ENCODE peak calls at places on chromosome 19, in five cellular contexts. N, V, Z, Y and G are unnamed samples.

GRCh38 chr19:43596842-43597461 is 557 bp downstream of the ZNF576 start:
- DNase-seq in N (no peak), V (no peak), Z (peak), Y (no peak), G (no peak)

GRCh38 chr19:45630463-45630862 is 8.7 kb downstream of the EML2 start:
- DNase-seq in N (no peak), V (peak), Z (peak), Y (peak), G (peak)

GRCh38 chr19:294341-294818 is 3.2 kb upstream of the PLPP2 start:
- DNase-seq in N (no peak), V (no peak), Z (peak), Y (no peak), G (no peak)

GRCh38 chr19:52170304-52170703 is 1.1 kb downstream of the ZNF836 start:
- DNase-seq in N (no peak), V (no peak), Z (no peak), Y (no peak), G (no peak)

GRCh38 chr19:45001087-45001739 is at the start of gene RELB:
- DNase-seq in N (peak), V (peak), Z (peak), Y (peak), G (peak)

GRCh38 chr19:55069137-55069858 is 6.3 kb upstream of the RDH13 start:
- DNase-seq in N (no peak), V (no peak), Z (no peak), Y (no peak), G (no peak)

GRCh38 chr19:44602071-44602470 is 11.3 kb upstream of the IGSF23 start:
- DNase-seq in N (no peak), V (no peak), Z (no peak), Y (no peak), G (no peak)

GRCh38 chr19:52941941-52942370 is 18.7 kb upstream of the ZNF888 start:
- DNase-seq in N (no peak), V (no peak), Z (peak), Y (peak), G (peak)

GRCh38 chr19:16435238-16435911 is 36.4 kb downstream of the EPS15L1 start:
- DNase-seq in N (no peak), V (peak), Z (peak), Y (no peak), G (peak)

GRCh38 chr19:1141944-1142343 is 32.1 kb downstream of the SBNO2 start:
- DNase-seq in N (no peak), V (no peak), Z (no peak), Y (no peak), G (no peak)

GRCh38 chr19:49499030-49499670 is 2.9 kb downstream of the RPS11 start:
- DNase-seq in N (no peak), V (no peak), Z (no peak), Y (no peak), G (no peak)

GRCh38 chr19:18349524-18350128 is 9.2 kb downstream of the PGPEP1 start:
- DNase-seq in N (no peak), V (no peak), Z (peak), Y (peak), G (peak)

GRCh38 chr19:29530549-29531457 is 5.0 kb downstream of the VSTM2B start:
- DNase-seq in N (no peak), V (no peak), Z (no peak), Y (no peak), G (no peak)

GRCh38 chr19:6861683-6862286 is 25.6 kb upstream of the ADGRE1 start:
- DNase-seq in N (no peak), V (no peak), Z (no peak), Y (no peak), G (no peak)

GRCh38 chr19:13073263-13073662 is 29.4 kb downstream of the LYL1 start:
- DNase-seq in N (no peak), V (no peak), Z (no peak), Y (no peak), G (no peak)

GRCh38 chr19:46639356-46640061 is 3.5 kb upstream of the GNG8 start:
- DNase-seq in N (no peak), V (peak), Z (peak), Y (no peak), G (peak)

GRCh38 chr19:35042954-35043604 is 1.6 kb downstream of the HPN start:
- DNase-seq in N (no peak), V (no peak), Z (no peak), Y (no peak), G (no peak)

GRCh38 chr19:49773663-49774305 is 7.0 kb downstream of the AP2A1 start:
- DNase-seq in N (no peak), V (no peak), Z (no peak), Y (no peak), G (no peak)

GRCh38 chr19:32909257-32909656 is 39.7 kb upstream of the SLC7A9 start:
- DNase-seq in N (no peak), V (no peak), Z (no peak), Y (no peak), G (no peak)

GRCh38 chr19:591099-591958 is 1.6 kb downstream of the HCN2 start:
- DNase-seq in N (no peak), V (no peak), Z (no peak), Y (no peak), G (no peak)

GRCh38 chr19:2549701-2550191 is 73.8 kb downstream of the GADD45B start:
- DNase-seq in N (no peak), V (no peak), Z (peak), Y (no peak), G (peak)

GRCh38 chr19:1026189-1027019 is at the start of gene CNN2:
- DNase-seq in N (no peak), V (no peak), Z (peak), Y (peak), G (peak)

GRCh38 chr19:23482829-23483228 is 87.6 kb upstream of the ZNF91 start:
- DNase-seq in N (no peak), V (no peak), Z (no peak), Y (no peak), G (no peak)